ENCODE peak calls at places on chromosome 18, in six cellular contexts. A is IMR-90, Z is neuronal stem cell, Y is H9, R is mesenchymal stem cell, C is H1. W is an unnamed sample.
A peak's percentile ranks its signal among the peaks of the same experiment; 100 is the strongest.

GRCh38 chr18:2538236-2538635 is 33.1 kb downstream of the METTL4 start:
- DNase-seq in A (no peak), C (no peak), Y (no peak), Z (no peak), R (no peak), W (no peak)

GRCh38 chr18:59123588-59124369 is 15.9 kb upstream of the SEC11C start:
- DNase-seq in Z (no peak), R (peak; percentile 62), Y (no peak), C (no peak), A (peak; percentile 94), W (peak; percentile 77)

GRCh38 chr18:28412521-28412920 is 235.6 kb upstream of the CDH2 start:
- DNase-seq in Z (no peak), A (no peak), R (peak; percentile 22), Y (no peak), C (no peak), W (no peak)

GRCh38 chr18:57353940-57354461 is 1.6 kb downstream of the ST8SIA3 start:
- DNase-seq in A (peak; percentile 17), Y (peak; percentile 89), C (peak; percentile 93), Z (peak; percentile 89), R (peak; percentile 16), W (peak; percentile 23)

GRCh38 chr18:3402962-3403585 is 46.9 kb upstream of the TGIF1 start:
- DNase-seq in A (peak; percentile 40), Z (no peak), C (no peak), R (peak; percentile 50), Y (no peak), W (no peak)

GRCh38 chr18:36187138-36187825 is at the start of gene MOCOS:
- DNase-seq in Y (peak; percentile 85), C (peak; percentile 94), R (peak; percentile 67), A (peak; percentile 42), Z (peak; percentile 61), W (peak; percentile 85)

GRCh38 chr18:61847164-61847791 is 45.5 kb downstream of the RNF152 start:
- DNase-seq in A (no peak), R (no peak), Y (no peak), C (no peak), Z (no peak), W (no peak)

GRCh38 chr18:73597832-73598615 is 549.6 kb downstream of the FBXO15 start:
- DNase-seq in C (no peak), Z (no peak), A (no peak), Y (peak; percentile 71), R (no peak), W (no peak)

GRCh38 chr18:3794537-3795348 is 344.8 kb downstream of the TGIF1 start:
- DNase-seq in A (peak; percentile 99), R (peak; percentile 91), Y (no peak), C (no peak), Z (no peak), W (peak; percentile 93)

GRCh38 chr18:42174909-42175308 is 219.9 kb downstream of the PIK3C3 start:
- DNase-seq in A (no peak), C (no peak), R (peak; percentile 44), Z (peak; percentile 32), Y (peak; percentile 30), W (no peak)

GRCh38 chr18:36195427-36196122 is 8.3 kb downstream of the MOCOS start:
- DNase-seq in Z (no peak), R (no peak), Y (no peak), C (no peak), A (no peak), W (no peak)

GRCh38 chr18:55007582-55007981 is 48.3 kb upstream of the CCDC68 start:
- DNase-seq in R (no peak), C (no peak), A (peak; percentile 13), Y (no peak), Z (no peak), W (peak; percentile 61)

GRCh38 chr18:54805571-54806334 is 22.5 kb upstream of the RAB27B start:
- DNase-seq in R (peak; percentile 97), Z (no peak), C (no peak), Y (no peak), A (peak; percentile 87), W (peak; percentile 84)

GRCh38 chr18:35024965-35025364 is 16.2 kb upstream of the MAPRE2 start:
- DNase-seq in C (no peak), R (peak; percentile 94), Z (no peak), Y (no peak), A (peak; percentile 89), W (no peak)

GRCh38 chr18:44799422-44800421 is 119.0 kb downstream of the SETBP1 start:
- DNase-seq in Y (no peak), A (no peak), Z (no peak), R (no peak), C (no peak), W (no peak)

GRCh38 chr18:73456643-73457042 is 588.9 kb upstream of the NETO1 start:
- DNase-seq in R (no peak), Y (no peak), A (no peak), C (no peak), Z (no peak), W (no peak)

GRCh38 chr18:35642802-35643201 is 61.3 kb downstream of the GALNT1 start:
- DNase-seq in C (no peak), Z (no peak), Y (no peak), A (peak; percentile 7), R (peak; percentile 24), W (no peak)

GRCh38 chr18:6013101-6013790 is 117.9 kb upstream of the TMEM200C start:
- DNase-seq in Y (no peak), Z (no peak), C (no peak), R (no peak), A (peak; percentile 54), W (no peak)

GRCh38 chr18:74316257-74317180 is 880 bp downstream of the C18orf63 start:
- DNase-seq in A (peak; percentile 84), Z (no peak), C (no peak), R (peak; percentile 40), Y (no peak), W (peak; percentile 56)

GRCh38 chr18:78514910-78515670 is 464.5 kb upstream of the SALL3 start:
- DNase-seq in Z (no peak), Y (no peak), C (no peak), A (no peak), R (no peak), W (no peak)

GRCh38 chr18:31393286-31393685 is 16.7 kb downstream of the DSG4 start:
- DNase-seq in R (no peak), Z (no peak), Y (no peak), C (no peak), A (no peak), W (no peak)
- H4K91ac ChIP-seq in R (peak overlapping the region; percentile 39), Z (no peak overlapping the region), Y (no peak overlapping the region), C (no peak overlapping the region), A (no peak overlapping the region), W (no peak overlapping the region)

GRCh38 chr18:7898181-7898580 is 331.1 kb downstream of the PTPRM start:
- DNase-seq in A (no peak), Z (no peak), C (no peak), Y (no peak), R (peak; percentile 8), W (no peak)

GRCh38 chr18:7904529-7904928 is 337.4 kb downstream of the PTPRM start:
- DNase-seq in R (peak; percentile 86), Y (no peak), C (no peak), Z (no peak), A (peak; percentile 95), W (no peak)

GRCh38 chr18:7902399-7902839 is 335.3 kb downstream of the PTPRM start:
- DNase-seq in Z (no peak), Y (no peak), A (peak; percentile 99), C (no peak), R (peak; percentile 96), W (peak; percentile 57)

GRCh38 chr18:7899078-7899477 is 332.0 kb downstream of the PTPRM start:
- DNase-seq in Z (no peak), A (no peak), R (no peak), C (no peak), Y (no peak), W (no peak)

GRCh38 chr18:7901657-7902056 is 334.5 kb downstream of the PTPRM start:
- DNase-seq in Y (no peak), C (no peak), R (peak; percentile 43), A (peak; percentile 29), Z (no peak), W (no peak)
- H4K91ac ChIP-seq in Y (no peak overlapping the region), C (no peak overlapping the region), R (no peak overlapping the region), A (no peak overlapping the region), Z (no peak overlapping the region), W (no peak overlapping the region)

DNA sequence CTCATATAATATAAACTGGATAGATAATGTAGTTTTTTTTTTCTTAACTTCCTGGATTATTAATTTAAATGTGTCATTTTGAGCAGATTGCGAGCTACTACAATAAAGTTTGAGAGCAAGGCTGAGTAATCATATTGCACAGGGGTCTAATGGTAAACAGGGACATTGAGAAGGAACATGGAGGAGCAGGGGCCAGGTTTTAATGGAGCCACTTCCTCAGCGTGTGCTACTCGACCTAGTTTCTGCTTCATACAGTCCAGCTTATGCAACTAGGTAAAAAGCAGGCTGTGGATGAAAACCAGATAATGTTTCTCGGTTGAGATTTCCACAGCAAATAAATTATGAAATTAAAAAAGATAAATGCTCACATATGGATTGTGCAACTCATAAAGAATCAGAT is 1915.7 kb upstream of the CELF4 start:
- DNase-seq in R (no peak), A (no peak), Y (no peak), C (no peak), Z (no peak), W (no peak)
- H4K91ac ChIP-seq in R (no peak overlapping the region), A (peak overlapping the region; percentile 2), Y (no peak overlapping the region), C (no peak overlapping the region), Z (no peak overlapping the region), W (no peak overlapping the region)

DNA sequence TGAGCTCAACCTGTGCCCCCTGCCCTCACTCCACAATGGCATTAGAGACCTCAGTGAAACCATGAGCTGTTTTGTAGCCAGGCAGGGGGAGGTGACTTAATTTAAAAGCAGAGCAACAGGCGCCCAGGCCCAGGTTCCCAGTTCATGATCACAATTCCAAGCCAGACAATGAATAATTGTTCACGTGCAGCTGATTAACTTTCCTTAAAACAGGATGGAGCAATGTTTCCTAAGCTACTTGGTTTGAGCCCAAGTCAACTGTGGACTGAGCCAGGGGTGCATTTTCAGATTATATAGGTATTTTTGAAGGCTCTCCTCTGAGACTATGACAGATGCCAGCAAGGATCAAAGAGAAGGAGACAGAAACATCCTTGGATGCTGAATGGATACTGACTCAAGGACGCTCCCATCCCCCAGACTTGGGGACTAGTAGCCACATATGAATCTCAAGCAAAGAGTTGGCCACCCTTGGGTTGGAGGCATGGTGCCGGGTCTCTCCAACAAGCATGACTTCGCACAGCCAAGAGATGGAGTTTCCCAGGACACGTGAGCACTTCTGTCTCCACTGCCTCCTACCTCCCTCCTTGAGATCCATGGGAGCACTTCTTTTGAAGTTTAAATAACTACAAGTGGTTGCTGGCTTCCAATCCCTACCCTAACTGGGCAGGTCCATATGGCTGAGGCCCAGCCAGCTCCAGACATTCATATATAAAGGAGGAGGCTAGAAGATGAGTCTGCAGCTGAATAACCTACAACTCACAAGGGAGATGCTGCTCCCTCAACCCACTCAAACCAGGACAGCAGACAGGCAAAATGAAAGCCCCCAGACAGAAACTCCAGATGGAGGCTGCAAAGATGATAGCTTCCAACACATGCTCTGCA is 12.7 kb downstream of the SMAD7 start:
- DNase-seq in A (no peak), Z (no peak), C (no peak), Y (no peak), R (no peak), W (no peak)
- H4K91ac ChIP-seq in A (no peak overlapping the region), Z (no peak overlapping the region), C (no peak overlapping the region), Y (no peak overlapping the region), R (no peak overlapping the region), W (no peak overlapping the region)

W was measured in trophoblast cell.